ENCODE peak calls at places on chromosome 1, in four cellular contexts. R, J, V and D are unnamed samples.

GRCh38 chr1:222104097-222104496 is 362.2 kb upstream of the DUSP10 start:
- DNase-seq in R (no peak), J (no peak), V (no peak), D (no peak)

GRCh38 chr1:81510701-81511100 is 290.0 kb upstream of the ADGRL2 start:
- DNase-seq in R (no peak), J (no peak), V (no peak), D (no peak)

GRCh38 chr1:225914391-225914790 is 9.7 kb downstream of the PYCR2 start:
- DNase-seq in R (no peak), J (no peak), V (no peak), D (no peak)

GRCh38 chr1:222950892-222951291 is 136.1 kb downstream of the DISP1 start:
- DNase-seq in R (peak), J (no peak), V (no peak), D (no peak)

GRCh38 chr1:150621497-150622113 is 7.8 kb downstream of the ENSA start:
- DNase-seq in R (no peak), J (peak), V (peak), D (no peak)

GRCh38 chr1:115432061-115432460 is 94.0 kb upstream of the NGF start:
- DNase-seq in R (peak), J (no peak), V (no peak), D (no peak)

GRCh38 chr1:1926886-1927660 is 8.0 kb upstream of the TMEM52 start:
- DNase-seq in R (no peak), J (no peak), V (no peak), D (no peak)

GRCh38 chr1:213934642-213935041 is 53.1 kb upstream of the PROX1 start:
- DNase-seq in R (peak), J (peak), V (no peak), D (no peak)

GRCh38 chr1:51569284-51570062 is 47.4 kb upstream of the OSBPL9 start:
- DNase-seq in R (peak), J (peak), V (no peak), D (no peak)

GRCh38 chr1:203046984-203047630 is 20.8 kb downstream of the PPFIA4 start:
- DNase-seq in R (peak), J (peak), V (no peak), D (no peak)

GRCh38 chr1:33119532-33120217 is 38.7 kb downstream of the AZIN2 start:
- DNase-seq in R (no peak), J (no peak), V (no peak), D (no peak)
- TF ChIP-seq CTCF in R (no peak), J (peak), V (peak), D (no peak)

GRCh38 chr1:64378826-64379225 is 91.1 kb upstream of the CACHD1 start:
- DNase-seq in R (no peak), J (no peak), V (no peak), D (no peak)
- TF ChIP-seq CTCF in R (no peak), J (no peak), V (no peak), D (no peak)

GRCh38 chr1:205936846-205937707 is 6.2 kb downstream of the SLC26A9 start:
- DNase-seq in R (peak), J (peak), V (no peak), D (no peak)

GRCh38 chr1:205938682-205939081 is 4.6 kb downstream of the SLC26A9 start:
- DNase-seq in R (no peak), J (no peak), V (no peak), D (no peak)

GRCh38 chr1:205940710-205941109 is 2.5 kb downstream of the SLC26A9 start:
- DNase-seq in R (no peak), J (no peak), V (no peak), D (no peak)

GRCh38 chr1:205942631-205943159 is 561 bp downstream of the SLC26A9 start:
- DNase-seq in R (no peak), J (no peak), V (no peak), D (no peak)

GRCh38 chr1:205939690-205940330 is 3.4 kb downstream of the SLC26A9 start:
- DNase-seq in R (no peak), J (no peak), V (peak), D (no peak)
- TF ChIP-seq CTCF in R (no peak), J (peak), V (peak), D (no peak)

GRCh38 chr1:201122321-201123017 is 4.5 kb downstream of the ASCL5 start:
- DNase-seq in R (no peak), J (no peak), V (no peak), D (no peak)

GRCh38 chr1:201116091-201116490 is 3.9 kb upstream of the CACNA1S start:
- DNase-seq in R (no peak), J (no peak), V (no peak), D (no peak)

GRCh38 chr1:201115390-201115937 is 3.2 kb upstream of the CACNA1S start:
- DNase-seq in R (no peak), J (no peak), V (no peak), D (no peak)

GRCh38 chr1:201119826-201120225 is 7.2 kb downstream of the ASCL5 start:
- DNase-seq in R (no peak), J (no peak), V (no peak), D (no peak)

GRCh38 chr1:201119206-201119814 is 7.1 kb upstream of the CACNA1S start:
- DNase-seq in R (no peak), J (peak), V (peak), D (no peak)
- TF ChIP-seq CTCF in R (peak), J (peak), V (peak), D (no peak)

DNA sequence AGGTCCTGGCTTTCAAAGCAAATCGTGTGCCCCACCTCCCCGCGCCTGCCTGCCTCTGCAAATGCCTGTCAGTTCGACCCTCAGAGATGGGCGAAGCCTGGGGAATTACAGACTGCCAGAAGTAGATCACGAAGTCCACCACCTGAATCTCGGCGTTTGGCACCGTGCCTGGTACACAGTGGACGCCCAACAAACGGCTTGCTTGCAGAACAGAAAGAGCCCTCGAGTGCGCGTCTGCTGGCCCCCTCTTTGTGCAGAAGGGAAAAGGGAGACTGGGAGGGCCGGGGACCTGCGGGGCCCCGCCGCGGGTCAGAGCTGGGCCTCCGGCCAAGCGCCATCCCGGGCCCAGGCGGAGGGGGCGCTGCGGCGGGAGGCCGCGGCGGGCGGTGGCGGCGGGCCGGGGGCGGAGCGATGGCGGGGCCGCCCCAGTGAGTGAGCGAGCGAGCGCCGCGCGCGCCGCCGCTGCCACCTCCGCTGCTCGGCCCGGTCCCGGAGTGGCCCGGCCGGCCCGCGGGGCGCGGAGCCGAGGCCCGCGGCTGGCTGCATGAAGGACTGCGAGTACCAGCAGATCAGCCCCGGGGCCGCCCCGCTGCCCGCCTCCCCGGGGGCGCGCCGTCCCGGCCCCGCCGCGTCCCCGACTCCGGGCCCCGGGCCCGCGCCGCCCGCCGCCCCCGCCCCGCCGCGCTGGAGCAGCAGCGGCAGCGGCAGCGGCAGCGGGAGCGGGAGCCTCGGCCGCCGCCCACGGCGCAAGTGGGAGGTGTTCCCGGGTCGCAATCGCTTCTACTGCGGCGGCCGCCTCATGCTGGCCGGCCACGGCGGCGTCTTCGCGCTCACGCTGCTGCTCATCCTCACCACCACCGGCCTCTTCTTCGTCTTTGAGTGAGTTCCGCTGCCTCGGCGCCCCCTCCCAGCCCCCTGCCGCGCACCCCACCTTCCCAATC is at the start of gene ZDHHC18:
- DNase-seq in R (peak), J (peak), V (peak), D (peak)
- TF ChIP-seq CTCF in R (peak), J (peak), V (peak), D (no peak)

GRCh38 chr1:25875856-25876692 is 566 bp upstream of the PAQR7 start:
- DNase-seq in R (no peak), J (no peak), V (peak), D (no peak)

GRCh38 chr1:25874209-25874608 is 1.3 kb downstream of the PAQR7 start:
- DNase-seq in R (no peak), J (no peak), V (no peak), D (no peak)

GRCh38 chr1:25874635-25875153 is 814 bp downstream of the PAQR7 start:
- DNase-seq in R (no peak), J (no peak), V (no peak), D (no peak)

GRCh38 chr1:25876693-25877077 is 1.2 kb upstream of the PAQR7 start:
- DNase-seq in R (no peak), J (no peak), V (no peak), D (no peak)

GRCh38 chr1:25875154-25875855 is at the start of gene PAQR7:
- DNase-seq in R (peak), J (peak), V (peak), D (peak)
- TF ChIP-seq CTCF in R (no peak), J (peak), V (no peak), D (no peak)

DNA sequence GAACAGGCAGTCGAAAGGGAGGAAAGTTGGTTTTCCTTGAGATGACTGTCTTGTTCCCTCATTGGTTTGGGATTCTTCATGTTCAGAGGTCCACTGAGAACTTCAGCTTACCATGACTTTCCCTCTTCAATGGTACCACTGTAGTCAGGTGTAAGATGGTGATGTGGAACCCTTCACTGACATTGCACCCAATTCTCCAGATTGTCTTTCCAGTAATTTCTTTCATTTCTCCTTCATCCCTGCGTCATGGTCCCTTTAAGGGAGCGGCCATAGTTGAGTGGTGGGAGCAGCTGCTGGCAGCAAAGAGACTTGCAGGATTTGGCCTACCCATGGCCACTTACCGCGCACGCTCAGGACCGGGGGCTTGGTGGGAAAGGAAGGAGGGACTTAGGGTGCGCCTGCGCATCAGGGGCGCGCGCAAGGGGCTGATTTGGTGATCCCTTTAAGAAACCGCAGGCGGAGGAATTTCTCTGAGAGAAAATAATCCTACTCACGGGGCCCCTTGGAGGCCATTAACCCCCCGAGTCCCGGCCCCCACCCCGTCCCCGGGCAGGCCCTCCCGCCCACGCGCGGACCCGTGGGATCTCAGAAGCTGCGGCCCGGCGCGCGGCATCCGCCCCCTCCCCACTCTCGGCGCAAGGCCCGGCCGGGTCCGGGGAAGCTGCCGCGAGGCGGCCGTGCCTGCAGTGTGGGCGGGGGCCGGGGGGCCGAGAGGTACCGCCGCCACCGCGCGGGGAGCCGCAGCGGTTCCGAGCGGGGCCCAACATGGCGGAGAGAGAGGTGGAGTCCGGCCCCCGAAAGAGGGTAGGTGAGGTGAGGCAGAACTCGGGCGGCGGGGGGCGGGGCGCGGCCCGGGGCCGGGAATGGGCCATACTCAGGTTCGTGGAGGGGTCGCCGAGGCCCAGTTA is at the start of gene ZMYM4:
- DNase-seq in R (peak), J (peak), V (peak), D (peak)
- TF ChIP-seq CTCF in R (no peak), J (no peak), V (no peak), D (no peak)

GRCh38 chr1:228734881-228735801 is at the start of gene RHOU:
- DNase-seq in R (peak), J (peak), V (peak), D (no peak)
- TF ChIP-seq CTCF in R (peak), J (no peak), V (peak), D (no peak)

GRCh38 chr1:29398431-29398830 is 162.1 kb downstream of the PTPRU start:
- DNase-seq in R (peak), J (peak), V (no peak), D (no peak)

GRCh38 chr1:29397256-29397590 is 160.9 kb downstream of the PTPRU start:
- DNase-seq in R (no peak), J (no peak), V (no peak), D (no peak)

GRCh38 chr1:29397981-29398380 is 161.7 kb downstream of the PTPRU start:
- DNase-seq in R (no peak), J (no peak), V (no peak), D (no peak)

GRCh38 chr1:29395724-29396437 is 159.6 kb downstream of the PTPRU start:
- DNase-seq in R (no peak), J (no peak), V (no peak), D (no peak)

GRCh38 chr1:29396438-29397255 is 160.3 kb downstream of the PTPRU start:
- DNase-seq in R (no peak), J (no peak), V (peak), D (no peak)
- TF ChIP-seq CTCF in R (no peak), J (peak), V (peak), D (no peak)